ENCODE peak calls at places on chromosomes 13 and 19, in five cellular contexts. K is A549, U is cardiac muscle cell, G is kidney, A is left lung. S is an unnamed sample.

GRCh38 chr19:6381030-6381750 is 5.5 kb upstream of the PSPN start:
- DNase-seq in K (no peak), U (no peak), G (no peak), A (no peak), S (no peak)

GRCh38 chr19:5225486-5226345 is 114.9 kb downstream of the PTPRS start:
- DNase-seq in K (no peak), U (no peak), G (no peak), A (no peak), S (no peak)

GRCh38 chr13:110910013-110910890 is 4.6 kb downstream of the ANKRD10 start:
- DNase-seq in K (no peak), U (no peak), G (no peak), A (no peak), S (no peak)

GRCh38 chr19:44949550-44949949 is 3.7 kb downstream of the APOC2 start:
- DNase-seq in K (no peak), U (no peak), G (no peak), A (no peak), S (no peak)

GRCh38 chr19:6066661-6067646 is 43.3 kb downstream of the RFX2 start:
- DNase-seq in K (peak; percentile 96), U (peak; percentile 97), G (peak; percentile 96), A (peak; percentile 94), S (peak; percentile 85)

GRCh38 chr19:40578442-40578908 is 1.8 kb downstream of the SHKBP1 start:
- DNase-seq in K (peak; percentile 88), U (peak; percentile 57), G (no peak), A (no peak), S (peak; percentile 81)

GRCh38 chr19:43505186-43505456 is 575 bp upstream of the PHLDB3 start:
- DNase-seq in K (no peak), U (no peak), G (no peak), A (no peak), S (no peak)

GRCh38 chr13:107518780-107519179 is 696.6 kb downstream of the LIG4 start:
- DNase-seq in K (no peak), U (no peak), G (no peak), A (no peak), S (no peak)

GRCh38 chr13:32060319-32060924 is 28.8 kb downstream of the FRY start:
- DNase-seq in K (no peak), U (peak; percentile 2), G (no peak), A (no peak), S (no peak)

GRCh38 chr13:36436811-36437210 is 4.5 kb downstream of the CCNA1 start:
- DNase-seq in K (no peak), U (no peak), G (no peak), A (no peak), S (no peak)

GRCh38 chr13:36430247-36431203 is 1.8 kb upstream of the CCNA1 start:
- DNase-seq in K (no peak), U (peak; percentile 23), G (peak; percentile 72), A (peak; percentile 39), S (no peak)

GRCh38 chr13:36431204-36432105 is 840 bp upstream of the CCNA1 start:
- DNase-seq in K (no peak), U (no peak), G (peak; percentile 83), A (peak; percentile 31), S (no peak)

GRCh38 chr13:36428083-36428482 is 4.2 kb upstream of the CCNA1 start:
- DNase-seq in K (peak; percentile 27), U (peak; percentile 38), G (no peak), A (no peak), S (no peak)

DNA sequence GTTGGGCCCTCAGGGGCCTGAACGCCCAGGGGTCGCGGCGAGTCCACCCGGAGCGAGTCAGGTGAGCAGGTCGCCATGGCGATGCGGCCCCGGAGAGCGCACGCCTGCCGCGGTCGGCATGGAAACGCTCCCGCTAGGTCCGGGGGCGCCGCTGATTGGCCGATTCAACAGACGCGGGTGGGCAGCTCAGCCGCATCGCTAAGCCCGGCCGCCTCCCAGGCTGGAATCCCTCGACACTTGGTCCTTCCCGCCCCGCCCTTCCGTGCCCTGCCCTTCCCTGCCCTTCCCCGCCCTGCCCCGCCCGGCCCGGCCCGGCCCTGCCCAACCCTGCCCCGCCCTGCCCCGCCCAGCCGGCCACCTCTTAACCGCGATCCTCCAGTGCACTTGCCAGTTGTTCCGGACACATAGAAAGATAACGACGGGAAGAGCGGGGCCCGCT is at the start of gene CCNA1:
- DNase-seq in K (peak; percentile 10), U (peak; percentile 25), G (no peak), A (peak; percentile 37), S (peak; percentile 88)
- H3K27ac ChIP-seq in K (no peak within 1 kb of the TSS), U (no peak within 1 kb of the TSS), G (no peak within 1 kb of the TSS), A (no peak within 1 kb of the TSS), S (peak within 1 kb of the TSS; percentile 34)

DNA sequence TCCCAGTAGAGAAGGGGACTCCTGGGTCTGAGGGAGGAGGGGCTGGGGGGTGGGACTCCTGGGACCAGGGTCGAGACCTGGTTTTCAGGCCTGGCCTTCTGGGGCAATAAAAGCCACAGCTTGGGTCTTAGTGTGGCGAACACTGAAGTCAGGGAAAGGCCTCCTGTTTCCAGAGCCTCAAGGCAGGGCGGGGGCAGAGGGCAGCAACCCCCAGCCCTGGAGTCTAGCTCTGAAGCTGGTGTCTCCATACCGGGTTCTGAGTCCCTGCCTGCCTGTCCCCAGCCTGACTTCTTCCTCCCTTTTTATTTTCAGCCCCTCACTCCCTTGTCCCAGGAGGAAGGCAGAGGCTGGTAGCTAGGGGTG is 291 bp upstream of the GRIN2D start:
- DNase-seq in K (peak; percentile 51), U (no peak), G (no peak), A (no peak), S (no peak)
- H3K4me3 ChIP-seq in K (peak overlapping the region; percentile 45), U (peak overlapping the region; percentile 37), G (no peak overlapping the region), A (no peak overlapping the region), S (peak overlapping the region; percentile 45)

DNA sequence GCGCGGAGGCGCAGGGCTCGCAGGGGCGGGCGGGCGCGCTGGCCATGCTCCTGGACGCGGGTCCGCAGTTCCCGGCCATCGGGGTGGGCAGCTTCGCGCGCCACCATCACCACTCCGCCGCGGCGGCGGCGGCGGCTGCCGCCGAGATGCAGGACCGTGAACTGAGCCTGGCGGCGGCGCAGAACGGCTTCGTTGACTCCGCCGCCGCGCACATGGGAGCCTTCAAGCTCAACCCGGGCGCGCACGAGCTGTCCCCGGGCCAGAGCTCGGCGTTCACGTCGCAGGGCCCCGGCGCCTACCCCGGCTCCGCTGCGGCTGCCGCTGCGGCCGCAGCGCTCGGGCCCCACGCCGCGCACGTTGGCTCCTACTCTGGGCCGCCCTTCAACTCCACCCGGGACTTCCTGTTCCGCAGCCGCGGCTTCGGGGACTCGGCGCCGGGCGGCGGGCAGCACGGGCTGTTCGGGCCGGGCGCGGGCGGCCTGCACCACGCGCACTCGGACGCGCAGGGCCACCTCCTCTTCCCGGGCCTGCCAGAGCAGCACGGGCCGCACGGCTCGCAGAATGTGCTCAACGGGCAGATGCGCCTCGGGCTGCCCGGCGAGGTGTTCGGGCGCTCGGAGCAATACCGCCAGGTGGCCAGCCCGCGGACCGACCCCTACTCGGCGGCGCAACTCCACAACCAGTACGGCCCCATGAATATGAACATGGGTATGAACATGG is 597 bp downstream of the ZIC2 start:
- DNase-seq in K (peak; percentile 51), U (no peak), G (peak; percentile 71), A (no peak), S (no peak)
- H3K27ac ChIP-seq in K (peak overlapping the region; percentile 84), U (no peak overlapping the region), G (no peak overlapping the region), A (no peak overlapping the region), S (peak overlapping the region; percentile 90)

GRCh38 chr13:75443356-75443958 is 38.5 kb downstream of the TBC1D4 start:
- DNase-seq in K (no peak), U (no peak), G (no peak), A (no peak), S (no peak)
- H3K4me3 ChIP-seq in K (no peak overlapping the region), U (no peak overlapping the region), G (peak overlapping the region; percentile 55), A (no peak overlapping the region), S (no peak overlapping the region)

GRCh38 chr13:106099765-106100164 is 435.7 kb downstream of the EFNB2 start:
- DNase-seq in K (no peak), U (no peak), G (no peak), A (no peak), S (no peak)
- H3K27ac ChIP-seq in K (peak overlapping the region; percentile 68), U (no peak overlapping the region), G (no peak overlapping the region), A (no peak overlapping the region), S (no peak overlapping the region)

GRCh38 chr19:53311897-53312296 is 21.7 kb upstream of the ZNF845 start:
- DNase-seq in K (no peak), U (no peak), G (no peak), A (no peak), S (no peak)

GRCh38 chr19:53311044-53311443 is 22.5 kb upstream of the ZNF845 start:
- DNase-seq in K (no peak), U (no peak), G (no peak), A (no peak), S (no peak)

DNA sequence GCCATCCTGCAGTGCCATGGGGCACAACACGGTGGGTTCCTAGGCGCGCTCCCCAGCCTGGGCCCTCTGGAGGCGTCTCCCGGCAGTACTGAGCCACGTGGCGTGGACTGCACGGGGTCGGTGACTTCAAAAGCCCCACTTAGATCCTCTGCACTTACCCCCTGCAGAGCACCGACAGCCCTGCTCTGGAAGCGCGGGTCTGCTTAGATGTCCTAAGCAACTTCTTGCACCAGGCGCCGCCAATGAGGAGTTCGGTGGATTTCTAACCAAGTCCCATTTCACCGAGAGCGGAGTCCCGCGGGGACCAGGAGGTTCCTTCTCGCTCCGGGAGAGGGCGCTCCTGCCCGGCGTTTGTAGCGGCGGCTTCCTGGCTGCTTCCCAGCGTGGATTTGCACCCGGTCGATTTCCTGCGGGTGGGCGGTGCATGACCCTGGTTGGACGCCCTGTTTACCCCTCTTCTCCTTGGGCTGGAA is 25.2 kb upstream of the ZNF845 start:
- DNase-seq in K (no peak), U (peak; percentile 3), G (no peak), A (no peak), S (peak; percentile 29)
- H3K4me3 ChIP-seq in K (no peak overlapping the region), U (no peak overlapping the region), G (no peak overlapping the region), A (no peak overlapping the region), S (no peak overlapping the region)

DNA sequence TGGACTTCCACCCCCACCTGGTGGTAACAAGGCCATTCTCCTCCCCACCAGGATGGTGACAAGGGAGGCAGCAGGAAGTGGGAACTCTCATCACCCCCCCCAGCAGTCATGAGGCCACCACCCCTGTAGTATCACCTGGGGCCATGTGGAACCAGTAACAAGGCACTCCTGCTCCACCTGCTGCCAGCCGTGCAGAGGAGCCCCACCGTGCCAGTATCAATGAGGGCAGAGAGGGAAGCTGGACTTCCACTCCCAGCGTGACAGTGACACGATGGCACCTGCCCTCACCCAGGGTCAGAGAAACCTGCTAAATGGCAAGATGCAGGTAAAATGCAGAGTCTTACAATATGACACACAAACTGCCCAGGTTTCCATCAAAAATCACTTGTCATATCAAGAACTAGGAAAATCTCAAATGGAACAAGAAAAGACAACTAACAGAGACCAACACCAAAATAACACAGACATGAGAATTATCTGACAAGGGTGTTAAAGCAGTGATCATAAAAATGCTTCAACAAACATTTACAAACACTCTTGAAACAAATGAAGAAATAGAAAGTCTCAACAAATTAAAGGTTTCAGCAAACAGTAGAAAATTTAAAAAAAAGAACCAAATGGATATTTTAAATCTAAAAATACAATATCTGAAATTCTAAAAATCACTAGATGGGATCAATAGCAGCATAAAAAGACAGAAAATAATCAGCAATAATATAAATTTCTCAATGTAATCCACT is 9.1 kb upstream of the SPACA7 start:
- DNase-seq in K (no peak), U (no peak), G (no peak), A (no peak), S (no peak)
- H3K27ac ChIP-seq in K (no peak overlapping the region), U (no peak overlapping the region), G (no peak overlapping the region), A (no peak overlapping the region), S (no peak overlapping the region)

DNA sequence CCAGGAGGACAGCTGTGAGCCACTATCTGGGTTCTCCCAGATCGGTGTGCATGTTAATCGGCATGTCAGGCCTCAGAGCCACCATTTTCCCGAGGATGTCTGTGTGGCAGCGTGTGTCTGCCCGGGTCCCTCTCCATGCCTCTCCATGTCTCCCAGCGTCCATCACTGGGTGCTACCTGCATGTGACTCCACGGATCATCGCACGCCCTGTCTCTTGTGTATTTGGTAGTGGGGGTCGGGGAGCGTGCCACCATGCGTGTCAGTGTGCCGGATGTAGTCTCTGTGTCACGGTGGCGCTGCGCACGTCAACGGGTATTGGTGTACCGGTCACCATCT is 5.9 kb downstream of the NFIX start:
- DNase-seq in K (no peak), U (no peak), G (no peak), A (no peak), S (no peak)
- H3K4me3 ChIP-seq in K (no peak overlapping the region), U (no peak overlapping the region), G (no peak overlapping the region), A (no peak overlapping the region), S (no peak overlapping the region)

S was measured in dorsolateral prefrontal cortex.